ENCODE peak calls at places on chromosomes 12 and 14, in four cellular contexts. P is SK-N-SH, Z is K562, W is HepG2. M is an unnamed sample.

GRCh38 chr14:105839425-105840265 is 313.3 kb downstream of the TMEM121 start:
- DNase-seq in W (no peak), P (no peak), Z (no peak), M (no peak)

GRCh38 chr14:56118611-56119181 is 485 bp downstream of the PELI2 start:
- DNase-seq in P (peak; percentile 31), W (no peak), Z (peak; percentile 19), M (no peak)

GRCh38 chr12:47883663-47884195 is 21.1 kb downstream of the VDR start:
- DNase-seq in P (no peak), W (no peak), Z (no peak), M (no peak)

GRCh38 chr12:130608132-130608531 is 108.0 kb downstream of the RIMBP2 start:
- DNase-seq in Z (no peak), W (no peak), P (no peak), M (no peak)

GRCh38 chr12:31687101-31687527 is 27.6 kb downstream of the ETFBKMT start:
- DNase-seq in P (no peak), Z (no peak), W (no peak), M (no peak)

GRCh38 chr12:50621435-50622304 is 116.9 kb downstream of the DIP2B start:
- DNase-seq in P (no peak), Z (no peak), W (no peak), M (no peak)

GRCh38 chr12:147242-147641 is 66.7 kb downstream of the SLC6A12 start:
- DNase-seq in Z (no peak), W (no peak), P (no peak), M (no peak)

GRCh38 chr14:38212996-38213395 is 5.3 kb downstream of the SSTR1 start:
- DNase-seq in W (no peak), Z (no peak), P (no peak), M (no peak)

GRCh38 chr14:64095620-64096019 is 198.6 kb downstream of the ESR2 start:
- DNase-seq in P (no peak), W (no peak), Z (no peak), M (no peak)

GRCh38 chr12:81668475-81668874 is 90.7 kb downstream of the PPFIA2 start:
- DNase-seq in Z (no peak), P (no peak), W (no peak), M (no peak)

GRCh38 chr14:76812093-76812421 is 625 bp downstream of the ANGEL1 start:
- DNase-seq in W (no peak), Z (no peak), P (no peak), M (no peak)

GRCh38 chr14:77989441-77989891 is 180.7 kb upstream of the NRXN3 start:
- DNase-seq in Z (no peak), W (no peak), P (no peak), M (no peak)

GRCh38 chr12:110176745-110177144 is 52.6 kb downstream of the IFT81 start:
- DNase-seq in Z (no peak), W (no peak), P (peak; percentile 38), M (no peak)

GRCh38 chr12:109082751-109083150 is 10.5 kb downstream of the ALKBH2 start:
- DNase-seq in Z (no peak), P (no peak), W (no peak), M (no peak)

GRCh38 chr14:52067873-52068740 is 752 bp downstream of the NID2 start:
- DNase-seq in P (peak; percentile 62), W (no peak), Z (no peak), M (peak; percentile 47)

GRCh38 chr14:55426881-55427280 is 13.5 kb downstream of the TBPL2 start:
- DNase-seq in Z (no peak), W (no peak), P (no peak), M (no peak)

GRCh38 chr14:58667900-58668299 is 30.1 kb downstream of the DACT1 start:
- DNase-seq in W (no peak), P (no peak), Z (no peak), M (no peak)

GRCh38 chr12:113306382-113306781 is 28.5 kb downstream of the SLC8B1 start:
- DNase-seq in Z (no peak), W (no peak), P (no peak), M (no peak)

GRCh38 chr12:132837693-132838463 is 9.2 kb upstream of the GOLGA3 start:
- DNase-seq in W (no peak), P (peak; percentile 32), Z (no peak), M (no peak)

GRCh38 chr14:77607741-77608302 is 8.6 kb downstream of the SPTLC2 start:
- DNase-seq in P (no peak), W (no peak), Z (no peak), M (no peak)

GRCh38 chr14:41476526-41476925 is 130.2 kb upstream of the LRFN5 start:
- DNase-seq in Z (no peak), P (no peak), W (no peak), M (no peak)

GRCh38 chr12:111685322-111685810 is 390 bp downstream of the BRAP start:
- DNase-seq in W (peak; percentile 12), Z (no peak), P (no peak), M (no peak)

GRCh38 chr14:104389326-104390220 is 190.0 kb upstream of the C14orf180 start:
- DNase-seq in Z (no peak), W (no peak), P (peak; percentile 38), M (no peak)

GRCh38 chr14:96162741-96163140 is 41.9 kb upstream of the BDKRB2 start:
- DNase-seq in W (no peak), Z (no peak), P (no peak), M (no peak)

GRCh38 chr12:49026678-49027480 is 8.3 kb upstream of the PRKAG1 start:
- DNase-seq in W (no peak), Z (no peak), P (peak; percentile 24), M (no peak)

GRCh38 chr14:100267990-100268389 is 29.0 kb downstream of the YY1 start:
- DNase-seq in Z (no peak), W (no peak), P (no peak), M (no peak)

GRCh38 chr14:52455291-52456088 is 96.8 kb downstream of the TXNDC16 start:
- DNase-seq in Z (no peak), W (no peak), P (no peak), M (no peak)

GRCh38 chr12:34392741-34393085 is 370.4 kb downstream of the ALG10 start:
- DNase-seq in W (no peak), Z (no peak), P (no peak), M (no peak)

GRCh38 chr12:34391771-34392581 is 369.7 kb downstream of the ALG10 start:
- DNase-seq in P (no peak), Z (peak; percentile 29), W (no peak), M (no peak)

GRCh38 chr12:34389378-34390170 is 367.3 kb downstream of the ALG10 start:
- DNase-seq in Z (peak; percentile 57), W (no peak), P (no peak), M (no peak)

GRCh38 chr12:34390171-34390841 is 368.0 kb downstream of the ALG10 start:
- DNase-seq in P (no peak), W (no peak), Z (no peak), M (no peak)

GRCh38 chr12:34390846-34391700 is 368.8 kb downstream of the ALG10 start:
- DNase-seq in W (no peak), P (no peak), Z (no peak), M (no peak)
- TF ChIP-seq FOXJ3 in W (no peak), P (no peak), Z (no peak), M (no peak)

DNA sequence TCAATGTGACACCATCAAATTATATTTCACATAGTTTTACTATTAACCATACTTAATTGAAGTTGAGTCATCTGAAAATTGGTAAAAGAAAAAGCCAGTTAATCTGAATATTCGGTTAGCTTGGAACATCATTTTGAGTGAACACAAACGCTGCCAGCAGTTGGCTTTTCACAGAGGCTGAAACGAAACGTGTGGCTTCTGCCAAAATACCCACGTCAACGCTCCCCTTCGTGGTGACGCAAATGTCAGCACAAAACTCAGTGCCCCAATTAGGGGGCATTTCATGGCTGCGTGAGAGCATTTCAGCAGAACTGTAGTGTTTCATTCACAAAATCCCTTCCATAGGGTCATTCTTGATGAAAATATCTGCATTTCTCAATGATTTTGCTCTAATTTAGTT is 420.3 kb downstream of the TMEM132D start:
- DNase-seq in P (no peak), Z (no peak), W (no peak), M (no peak)
- TF ChIP-seq FOXJ3 in P (no peak), Z (no peak), W (no peak), M (no peak)

DNA sequence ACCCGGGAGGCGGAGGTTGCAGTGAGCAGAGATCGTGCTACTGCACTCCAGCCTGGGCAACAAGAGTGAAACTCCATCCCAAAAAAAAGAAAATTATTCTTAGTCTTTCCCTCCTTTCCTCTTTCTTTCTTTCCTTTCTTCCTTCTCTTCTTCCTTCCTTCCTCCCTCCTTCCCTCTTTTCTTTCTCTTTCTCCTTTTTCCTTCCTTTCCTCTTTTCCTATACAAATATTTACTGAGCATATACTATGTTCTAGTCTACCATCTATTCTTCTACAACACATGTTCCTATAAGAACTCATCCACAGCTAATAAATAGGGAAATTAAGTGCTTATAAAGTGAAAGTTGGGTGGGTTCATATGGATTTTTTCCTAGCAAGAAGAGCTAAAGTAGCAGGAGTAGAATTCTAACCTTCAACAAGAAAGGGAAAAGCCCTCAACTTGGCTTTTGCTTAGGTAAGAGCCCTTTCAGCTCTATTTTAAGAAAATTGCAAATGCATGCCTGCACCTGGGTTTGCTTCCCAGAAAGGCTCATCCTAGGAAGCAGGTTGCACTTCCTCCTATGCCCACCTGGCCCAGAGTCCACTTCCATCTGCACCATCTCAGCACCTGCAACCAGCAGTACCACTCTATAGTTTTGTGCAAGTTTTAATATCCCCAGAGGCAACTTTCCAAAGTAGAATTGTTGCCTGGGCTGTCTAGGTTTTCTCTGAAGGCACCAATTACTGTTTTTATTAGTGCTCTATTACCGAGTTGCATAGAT is 122.0 kb upstream of the CCND2 start:
- DNase-seq in W (no peak), P (no peak), Z (no peak), M (no peak)
- TF ChIP-seq FOXJ3 in W (no peak), P (no peak), Z (no peak), M (no peak)

GRCh38 chr12:20370001-20370381 is 1.7 kb downstream of the PDE3A start:
- DNase-seq in P (peak; percentile 31), W (no peak), Z (no peak), M (peak; percentile 47)
- TF ChIP-seq FOXJ3 in P (no peak), W (no peak), Z (no peak), M (no peak)

DNA sequence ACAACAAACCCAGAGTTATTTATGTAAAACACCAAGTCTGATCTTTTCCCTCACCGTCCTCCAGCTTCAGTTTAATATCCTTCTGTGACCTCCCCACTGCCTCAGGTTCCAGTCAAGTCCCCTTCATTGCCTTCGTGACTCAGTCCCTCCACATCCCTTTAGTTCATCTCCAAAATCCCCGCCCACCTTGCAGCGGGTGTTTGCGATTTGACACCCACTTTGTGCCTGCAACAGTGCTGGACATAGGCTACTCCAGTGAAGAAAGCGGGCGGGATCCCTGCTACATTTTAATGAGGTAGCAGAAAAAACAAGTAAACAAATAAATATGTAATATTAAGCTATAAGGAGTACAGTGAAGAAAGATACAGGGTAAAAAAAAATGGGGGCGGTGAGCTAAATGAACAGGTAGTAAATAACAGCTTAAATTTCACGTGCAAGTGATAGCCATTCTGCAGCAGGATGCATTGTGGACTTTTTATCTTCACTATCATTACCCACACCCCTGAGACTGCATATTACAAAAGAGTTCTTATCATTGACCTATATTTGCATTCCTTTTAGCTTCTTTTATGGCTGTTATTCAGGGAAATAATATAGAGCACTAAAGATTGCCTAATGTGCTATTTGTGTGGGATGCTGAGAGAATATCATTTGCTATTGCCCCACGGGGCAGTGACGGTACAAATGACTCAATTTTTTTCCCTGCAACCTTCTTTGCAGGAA is 222.8 kb upstream of the NUDT4 start:
- DNase-seq in P (no peak), W (no peak), Z (no peak), M (no peak)
- TF ChIP-seq FOXJ3 in P (no peak), W (no peak), Z (no peak), M (no peak)

GRCh38 chr12:121917950-121918678 is at the start of gene CFAP251:
- DNase-seq in P (peak; percentile 34), W (no peak), Z (no peak), M (peak; percentile 98)
- TF ChIP-seq FOXJ3 in P (no peak), W (no peak), Z (no peak), M (no peak)

M was measured in WTC11.